ENCODE peak calls at places on chromosomes 11 and 22, in five cellular contexts. M is HEK293T; A is OCI-LY7; Y is CD4-positive, alpha-beta T cell; W is NCI-H460. B is an unnamed sample.

GRCh38 chr11:12233602-12233925 is 123.2 kb downstream of the MICAL2 start:
- DNase-seq in M (no peak), A (no peak), Y (no peak), W (no peak), B (no peak)

GRCh38 chr22:17954860-17955587 is 69.3 kb downstream of the MICAL3 start:
- DNase-seq in M (no peak), A (no peak), Y (no peak), W (no peak), B (no peak)

GRCh38 chr11:72483412-72484186 is 49.3 kb upstream of the CLPB start:
- DNase-seq in M (no peak), A (no peak), Y (no peak), W (no peak), B (no peak)

GRCh38 chr11:46248270-46249102 is 29.0 kb upstream of the CREB3L1 start:
- DNase-seq in M (no peak), A (no peak), Y (no peak), W (peak; percentile 49), B (no peak)

GRCh38 chr11:63274776-63275175 is 31.4 kb upstream of the SLC22A25 start:
- DNase-seq in M (no peak), A (no peak), Y (no peak), W (peak; percentile 1), B (no peak)

GRCh38 chr22:26330971-26331625 is 98.0 kb upstream of the ASPHD2 start:
- DNase-seq in M (peak; percentile 85), A (peak; percentile 68), Y (peak; percentile 43), W (peak; percentile 54), B (peak; percentile 46)

GRCh38 chr11:134758342-134758931 is 346.4 kb upstream of the B3GAT1 start:
- DNase-seq in M (no peak), A (no peak), Y (no peak), W (no peak), B (no peak)

GRCh38 chr22:31647516-31647915 is 14.5 kb downstream of the PISD start:
- DNase-seq in M (no peak), A (no peak), Y (no peak), W (no peak), B (no peak)

GRCh38 chr22:40679249-40679963 is at the start of gene MCHR1:
- DNase-seq in M (no peak), A (no peak), Y (no peak), W (no peak), B (no peak)

GRCh38 chr11:66704659-66705360 is 24.2 kb downstream of the SPTBN2 start:
- DNase-seq in M (no peak), A (no peak), Y (no peak), W (no peak), B (no peak)

GRCh38 chr22:20520093-20520511 is 12.7 kb downstream of the MED15 start:
- DNase-seq in M (no peak), A (no peak), Y (no peak), W (no peak), B (no peak)

GRCh38 chr22:42385691-42386090 is 46.5 kb downstream of the NFAM1 start:
- DNase-seq in M (no peak), A (no peak), Y (no peak), W (no peak), B (no peak)

GRCh38 chr11:134052988-134053945 is 15.6 kb upstream of the JAM3 start:
- DNase-seq in M (no peak), A (no peak), Y (no peak), W (no peak), B (no peak)

GRCh38 chr11:127998421-127998820 is 588.9 kb downstream of the ETS1 start:
- DNase-seq in M (no peak), A (no peak), Y (no peak), W (no peak), B (no peak)

GRCh38 chr11:45142241-45142885 is 4.1 kb upstream of the PRDM11 start:
- DNase-seq in M (no peak), A (no peak), Y (no peak), W (no peak), B (no peak)

GRCh38 chr11:1824221-1825038 is 10.4 kb upstream of the SYT8 start:
- DNase-seq in M (no peak), A (no peak), Y (no peak), W (no peak), B (no peak)

GRCh38 chr11:130208241-130209127 is 48.9 kb downstream of the ST14 start:
- DNase-seq in M (no peak), A (no peak), Y (no peak), W (no peak), B (no peak)

GRCh38 chr11:91625495-91625894 is 599.1 kb upstream of the FAT3 start:
- DNase-seq in M (no peak), A (no peak), Y (no peak), W (no peak), B (no peak)

GRCh38 chr11:12509371-12509770 is 132.0 kb downstream of the PARVA start:
- DNase-seq in M (no peak), A (no peak), Y (no peak), W (no peak), B (no peak)

GRCh38 chr22:43631201-43631600 is 180.9 kb downstream of the EFCAB6 start:
- DNase-seq in M (no peak), A (no peak), Y (no peak), W (no peak), B (no peak)

GRCh38 chr11:79413258-79413657 is 27.6 kb downstream of the TENM4 start:
- DNase-seq in M (peak; percentile 17), A (no peak), Y (no peak), W (no peak), B (no peak)

GRCh38 chr22:39313258-39314001 is 6.0 kb downstream of the RPL3 start:
- DNase-seq in M (no peak), A (no peak), Y (no peak), W (no peak), B (no peak)

GRCh38 chr11:122523841-122524531 is 131.5 kb upstream of the UBASH3B start:
- DNase-seq in M (no peak), A (no peak), Y (no peak), W (no peak), B (no peak)

GRCh38 chr11:78220218-78221157 is 31.8 kb downstream of the USP35 start:
- DNase-seq in M (no peak), A (no peak), Y (no peak), W (no peak), B (no peak)

GRCh38 chr22:46914916-46915894 is 152.8 kb downstream of the TBC1D22A start:
- DNase-seq in M (no peak), A (no peak), Y (no peak), W (no peak), B (no peak)

GRCh38 chr22:33579448-33580093 is 340.7 kb downstream of the LARGE1 start:
- DNase-seq in M (peak; percentile 78), A (peak; percentile 80), Y (peak; percentile 3), W (peak; percentile 26), B (no peak)

GRCh38 chr11:115391598-115391997 is 112.6 kb downstream of the CADM1 start:
- DNase-seq in M (peak; percentile 22), A (peak; percentile 80), Y (no peak), W (no peak), B (no peak)

GRCh38 chr11:86547727-86548126 is 124.7 kb downstream of the ME3 start:
- DNase-seq in M (no peak), A (no peak), Y (no peak), W (no peak), B (no peak)

GRCh38 chr11:8671242-8671641 is 11.2 kb downstream of the TRIM66 start:
- DNase-seq in M (no peak), A (no peak), Y (no peak), W (no peak), B (no peak)

GRCh38 chr11:95149659-95150294 is 60.1 kb downstream of the ENDOD1 start:
- DNase-seq in M (no peak), A (no peak), Y (no peak), W (peak; percentile 51), B (no peak)

GRCh38 chr11:1310772-1311468 is 1.5 kb upstream of the TOLLIP start:
- DNase-seq in M (no peak), A (peak; percentile 61), Y (peak; percentile 49), W (no peak), B (no peak)

GRCh38 chr11:77284476-77285468 is 16.7 kb downstream of the GDPD4 start:
- DNase-seq in M (no peak), A (no peak), Y (no peak), W (no peak), B (no peak)

GRCh38 chr11:111735262-111736116 is 30.7 kb downstream of the PPP2R1B start:
- DNase-seq in M (peak; percentile 61), A (no peak), Y (no peak), W (peak; percentile 61), B (no peak)

GRCh38 chr22:46125816-46126770 is 24.2 kb upstream of the PPARA start:
- DNase-seq in M (no peak), A (no peak), Y (no peak), W (no peak), B (no peak)

GRCh38 chr11:120929090-120929489 is 94.8 kb upstream of the TBCEL start:
- DNase-seq in M (no peak), A (no peak), Y (no peak), W (no peak), B (no peak)

GRCh38 chr22:19079691-19080090 is 42.5 kb downstream of the DGCR2 start:
- DNase-seq in M (no peak), A (no peak), Y (no peak), W (no peak), B (no peak)

GRCh38 chr11:32479291-32479690 is 44.0 kb upstream of the WT1 start:
- DNase-seq in M (no peak), A (no peak), Y (no peak), W (no peak), B (no peak)

GRCh38 chr22:23705358-23705757 is 14.5 kb downstream of the RGL4 start:
- DNase-seq in M (no peak), A (no peak), Y (no peak), W (no peak), B (no peak)

GRCh38 chr11:123409456-123409801 is 20.6 kb upstream of the GRAMD1B start:
- DNase-seq in M (no peak), A (no peak), Y (no peak), W (no peak), B (no peak)

GRCh38 chr11:93614111-93614784 is 47.2 kb upstream of the CEP295 start:
- DNase-seq in M (peak; percentile 54), A (peak; percentile 10), Y (peak; percentile 7), W (no peak), B (no peak)